ENCODE peak calls at places on chromosomes 6 and 20, in four cellular contexts. One of them, this sample, is unnamed.

GRCh38 chr6:111605100-111605748 is 454 bp downstream of the TRAF3IP2 start:
- DNase-seq in ovary: peak; percentile 77
- DNase-seq in lower lobe of right lung: peak; percentile 78
- DNase-seq in CD4-positive, alpha-beta T cell: peak; percentile 8
- DNase-seq in this sample: no peak

GRCh38 chr6:88512951-88513350 is 346.8 kb upstream of the CNR1 start:
- DNase-seq in ovary: no peak
- DNase-seq in lower lobe of right lung: no peak
- DNase-seq in CD4-positive, alpha-beta T cell: no peak
- DNase-seq in this sample: no peak

GRCh38 chr20:59062057-59062456 is 19.5 kb upstream of the PRELID3B start:
- DNase-seq in ovary: no peak
- DNase-seq in lower lobe of right lung: no peak
- DNase-seq in CD4-positive, alpha-beta T cell: no peak
- DNase-seq in this sample: no peak

GRCh38 chr20:9241232-9241692 is 172.4 kb downstream of the PLCB4 start:
- DNase-seq in ovary: no peak
- DNase-seq in lower lobe of right lung: no peak
- DNase-seq in CD4-positive, alpha-beta T cell: no peak
- DNase-seq in this sample: peak; percentile 97

GRCh38 chr6:11271637-11272036 is 39.2 kb upstream of the NEDD9 start:
- DNase-seq in ovary: no peak
- DNase-seq in lower lobe of right lung: no peak
- DNase-seq in CD4-positive, alpha-beta T cell: no peak
- DNase-seq in this sample: no peak

GRCh38 chr6:20432692-20433091 is 31.0 kb downstream of the E2F3 start:
- DNase-seq in ovary: no peak
- DNase-seq in lower lobe of right lung: no peak
- DNase-seq in CD4-positive, alpha-beta T cell: no peak
- DNase-seq in this sample: no peak

GRCh38 chr6:170036916-170037315 is 254.0 kb downstream of the DLL1 start:
- DNase-seq in ovary: no peak
- DNase-seq in lower lobe of right lung: no peak
- DNase-seq in CD4-positive, alpha-beta T cell: no peak
- DNase-seq in this sample: no peak

GRCh38 chr20:34112600-34113061 is 588 bp upstream of the EIF2S2 start:
- DNase-seq in ovary: peak; percentile 31
- DNase-seq in lower lobe of right lung: no peak
- DNase-seq in CD4-positive, alpha-beta T cell: peak; percentile 6
- DNase-seq in this sample: peak; percentile 9

GRCh38 chr6:117288083-117288715 is 22.8 kb downstream of the VGLL2 start:
- DNase-seq in ovary: no peak
- DNase-seq in lower lobe of right lung: no peak
- DNase-seq in CD4-positive, alpha-beta T cell: no peak
- DNase-seq in this sample: peak; percentile 20

GRCh38 chr6:148500402-148500801 is 157.8 kb downstream of the SASH1 start:
- DNase-seq in ovary: no peak
- DNase-seq in lower lobe of right lung: no peak
- DNase-seq in CD4-positive, alpha-beta T cell: no peak
- DNase-seq in this sample: no peak

GRCh38 chr6:82072771-82073170 is 174.8 kb downstream of the IBTK start:
- DNase-seq in ovary: no peak
- DNase-seq in lower lobe of right lung: no peak
- DNase-seq in CD4-positive, alpha-beta T cell: no peak
- DNase-seq in this sample: peak; percentile 36

GRCh38 chr6:88565409-88565811 is 398.0 kb downstream of the RNGTT start:
- DNase-seq in ovary: no peak
- DNase-seq in lower lobe of right lung: no peak
- DNase-seq in CD4-positive, alpha-beta T cell: no peak
- DNase-seq in this sample: no peak

GRCh38 chr6:159023893-159024292 is 20.9 kb downstream of the TAGAP start:
- DNase-seq in ovary: no peak
- DNase-seq in lower lobe of right lung: no peak
- DNase-seq in CD4-positive, alpha-beta T cell: no peak
- DNase-seq in this sample: no peak

GRCh38 chr20:49666906-49667305 is 46.8 kb downstream of the B4GALT5 start:
- DNase-seq in ovary: no peak
- DNase-seq in lower lobe of right lung: no peak
- DNase-seq in CD4-positive, alpha-beta T cell: no peak
- DNase-seq in this sample: no peak

GRCh38 chr6:161393839-161394364 is 120.0 kb upstream of the AGPAT4 start:
- DNase-seq in ovary: no peak
- DNase-seq in lower lobe of right lung: no peak
- DNase-seq in CD4-positive, alpha-beta T cell: no peak
- DNase-seq in this sample: peak; percentile 88

GRCh38 chr6:43941174-43941573 is 171.2 kb downstream of the VEGFA start:
- DNase-seq in ovary: no peak
- DNase-seq in lower lobe of right lung: no peak
- DNase-seq in CD4-positive, alpha-beta T cell: no peak
- DNase-seq in this sample: no peak

GRCh38 chr20:478949-479429 is 16.7 kb upstream of the TBC1D20 start:
- DNase-seq in ovary: no peak
- DNase-seq in lower lobe of right lung: no peak
- DNase-seq in CD4-positive, alpha-beta T cell: no peak
- DNase-seq in this sample: peak; percentile 61

GRCh38 chr6:154614101-154614500 is 103.6 kb upstream of the CNKSR3 start:
- DNase-seq in ovary: no peak
- DNase-seq in lower lobe of right lung: no peak
- DNase-seq in CD4-positive, alpha-beta T cell: no peak
- DNase-seq in this sample: no peak

GRCh38 chr6:26457407-26457795 is 354 bp upstream of the BTN2A1 start:
- DNase-seq in ovary: peak; percentile 32
- DNase-seq in lower lobe of right lung: no peak
- DNase-seq in CD4-positive, alpha-beta T cell: no peak
- DNase-seq in this sample: no peak

GRCh38 chr6:14108571-14109410 is 8.8 kb upstream of the CD83 start:
- DNase-seq in ovary: no peak
- DNase-seq in lower lobe of right lung: peak; percentile 87
- DNase-seq in CD4-positive, alpha-beta T cell: no peak
- DNase-seq in this sample: no peak

GRCh38 chr6:6696867-6697531 is 108.5 kb downstream of the LY86 start:
- DNase-seq in ovary: peak; percentile 70
- DNase-seq in lower lobe of right lung: peak; percentile 85
- DNase-seq in CD4-positive, alpha-beta T cell: no peak
- DNase-seq in this sample: no peak

GRCh38 chr20:57589728-57590484 is 29.0 kb downstream of the PCK1 start:
- DNase-seq in ovary: no peak
- DNase-seq in lower lobe of right lung: peak; percentile 16
- DNase-seq in CD4-positive, alpha-beta T cell: no peak
- DNase-seq in this sample: no peak

GRCh38 chr6:147974376-147974775 is 368.3 kb upstream of the SASH1 start:
- DNase-seq in ovary: no peak
- DNase-seq in lower lobe of right lung: no peak
- DNase-seq in CD4-positive, alpha-beta T cell: no peak
- DNase-seq in this sample: peak; percentile 18

GRCh38 chr20:56566621-56567020 is 33.6 kb downstream of the FAM209B start:
- DNase-seq in ovary: no peak
- DNase-seq in lower lobe of right lung: no peak
- DNase-seq in CD4-positive, alpha-beta T cell: no peak
- DNase-seq in this sample: no peak

GRCh38 chr6:148824291-148824690 is 77.5 kb downstream of the UST start:
- DNase-seq in ovary: no peak
- DNase-seq in lower lobe of right lung: no peak
- DNase-seq in CD4-positive, alpha-beta T cell: no peak
- DNase-seq in this sample: no peak

GRCh38 chr20:35151739-35152138 is 4.6 kb upstream of the EDEM2 start:
- DNase-seq in ovary: no peak
- DNase-seq in lower lobe of right lung: no peak
- DNase-seq in CD4-positive, alpha-beta T cell: no peak
- DNase-seq in this sample: no peak

GRCh38 chr20:63782051-63782471 is 42.5 kb downstream of the SLC2A4RG start:
- DNase-seq in ovary: no peak
- DNase-seq in lower lobe of right lung: no peak
- DNase-seq in CD4-positive, alpha-beta T cell: peak; percentile 63
- DNase-seq in this sample: no peak

GRCh38 chr6:70312165-70312564 is 9.3 kb upstream of the COL9A1 start:
- DNase-seq in ovary: no peak
- DNase-seq in lower lobe of right lung: no peak
- DNase-seq in CD4-positive, alpha-beta T cell: no peak
- DNase-seq in this sample: peak; percentile 97

GRCh38 chr6:139722540-139722939 is 348.1 kb upstream of the CITED2 start:
- DNase-seq in ovary: no peak
- DNase-seq in lower lobe of right lung: no peak
- DNase-seq in CD4-positive, alpha-beta T cell: no peak
- DNase-seq in this sample: no peak

GRCh38 chr6:4280721-4281120 is 145.3 kb upstream of the ECI2 start:
- DNase-seq in ovary: no peak
- DNase-seq in lower lobe of right lung: no peak
- DNase-seq in CD4-positive, alpha-beta T cell: no peak
- DNase-seq in this sample: peak; percentile 35

GRCh38 chr6:107488174-107488874 is 1.6 kb upstream of the SOBP start:
- DNase-seq in ovary: no peak
- DNase-seq in lower lobe of right lung: no peak
- DNase-seq in CD4-positive, alpha-beta T cell: no peak
- DNase-seq in this sample: no peak

GRCh38 chr6:144259988-144260387 is 25.1 kb upstream of the UTRN start:
- DNase-seq in ovary: no peak
- DNase-seq in lower lobe of right lung: no peak
- DNase-seq in CD4-positive, alpha-beta T cell: no peak
- DNase-seq in this sample: no peak

GRCh38 chr6:10401632-10402223 is 13.1 kb downstream of the TFAP2A start:
- DNase-seq in ovary: no peak
- DNase-seq in lower lobe of right lung: no peak
- DNase-seq in CD4-positive, alpha-beta T cell: no peak
- DNase-seq in this sample: no peak

GRCh38 chr20:36548704-36549627 is 7.6 kb downstream of the MYL9 start:
- DNase-seq in ovary: peak; percentile 29
- DNase-seq in lower lobe of right lung: no peak
- DNase-seq in CD4-positive, alpha-beta T cell: no peak
- DNase-seq in this sample: no peak

GRCh38 chr6:94045473-94045872 is 626.1 kb upstream of the EPHA7 start:
- DNase-seq in ovary: no peak
- DNase-seq in lower lobe of right lung: no peak
- DNase-seq in CD4-positive, alpha-beta T cell: no peak
- DNase-seq in this sample: no peak

DNA sequence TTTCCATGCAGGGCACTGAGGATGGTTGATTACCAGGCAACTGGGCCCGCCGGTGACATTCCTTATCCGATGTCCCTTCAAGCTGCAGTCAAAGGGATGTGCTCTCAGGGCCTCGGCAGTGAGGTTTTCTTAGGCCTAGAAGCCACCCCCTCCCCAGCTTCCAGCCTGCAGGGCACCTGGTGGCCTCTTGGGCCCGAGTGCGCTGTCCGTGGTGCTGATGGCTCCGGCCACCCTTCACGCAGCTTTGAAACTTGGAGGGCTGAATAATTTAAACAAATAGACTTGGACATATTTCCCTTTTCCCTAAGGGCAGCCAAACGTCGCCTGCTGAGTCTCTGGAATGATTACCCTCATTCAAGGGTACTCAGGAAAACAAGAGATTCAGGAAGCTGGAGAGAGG is 8.9 kb upstream of the MLN start:
- DNase-seq in ovary: peak; percentile 39
- DNase-seq in lower lobe of right lung: peak; percentile 56
- DNase-seq in CD4-positive, alpha-beta T cell: peak; percentile 18
- DNase-seq in this sample: peak; percentile 53
- TF ChIP-seq CTCF in ovary: no peak
- TF ChIP-seq CTCF in lower lobe of right lung: peak; percentile 20
- TF ChIP-seq CTCF in CD4-positive, alpha-beta T cell: no peak
- TF ChIP-seq CTCF in this sample: peak; percentile 60

GRCh38 chr6:1630212-1630770 is 20.6 kb downstream of the FOXC1 start:
- DNase-seq in ovary: no peak
- DNase-seq in lower lobe of right lung: no peak
- DNase-seq in CD4-positive, alpha-beta T cell: no peak
- DNase-seq in this sample: no peak
- TF ChIP-seq CTCF in ovary: no peak
- TF ChIP-seq CTCF in lower lobe of right lung: no peak
- TF ChIP-seq CTCF in CD4-positive, alpha-beta T cell: no peak
- TF ChIP-seq CTCF in this sample: no peak

GRCh38 chr20:14950633-14951032 is 613.2 kb upstream of the FLRT3 start:
- DNase-seq in ovary: no peak
- DNase-seq in lower lobe of right lung: no peak
- DNase-seq in CD4-positive, alpha-beta T cell: no peak
- DNase-seq in this sample: no peak

GRCh38 chr20:14951105-14951504 is 613.7 kb upstream of the FLRT3 start:
- DNase-seq in ovary: no peak
- DNase-seq in lower lobe of right lung: no peak
- DNase-seq in CD4-positive, alpha-beta T cell: no peak
- DNase-seq in this sample: no peak

GRCh38 chr20:14947536-14947935 is 610.1 kb upstream of the FLRT3 start:
- DNase-seq in ovary: no peak
- DNase-seq in lower lobe of right lung: no peak
- DNase-seq in CD4-positive, alpha-beta T cell: no peak
- DNase-seq in this sample: no peak

GRCh38 chr20:14951707-14952106 is 614.3 kb upstream of the FLRT3 start:
- DNase-seq in ovary: no peak
- DNase-seq in lower lobe of right lung: no peak
- DNase-seq in CD4-positive, alpha-beta T cell: no peak
- DNase-seq in this sample: no peak

DNA sequence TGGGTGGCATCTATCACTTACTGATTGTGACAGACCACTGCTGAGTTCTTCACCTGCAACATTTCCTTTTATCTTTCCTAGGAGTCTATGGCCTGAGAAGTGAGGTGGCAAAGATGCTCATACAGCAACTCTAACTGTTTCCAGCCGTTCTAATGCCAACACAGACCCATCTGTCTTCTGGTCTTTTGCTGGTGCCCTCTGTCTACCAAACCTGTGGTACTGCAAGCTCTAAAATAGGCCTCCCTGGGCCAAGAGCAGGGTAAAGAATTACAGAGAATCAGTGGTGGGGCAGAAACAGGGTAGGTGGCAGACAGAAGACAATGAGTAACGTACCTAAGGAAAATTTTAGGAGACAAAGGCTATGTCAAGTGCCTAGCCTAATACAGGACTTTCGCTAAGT is 611.0 kb upstream of the FLRT3 start:
- DNase-seq in ovary: no peak
- DNase-seq in lower lobe of right lung: no peak
- DNase-seq in CD4-positive, alpha-beta T cell: no peak
- DNase-seq in this sample: no peak
- TF ChIP-seq CTCF in ovary: no peak
- TF ChIP-seq CTCF in lower lobe of right lung: no peak
- TF ChIP-seq CTCF in CD4-positive, alpha-beta T cell: no peak
- TF ChIP-seq CTCF in this sample: peak; percentile 3

DNA sequence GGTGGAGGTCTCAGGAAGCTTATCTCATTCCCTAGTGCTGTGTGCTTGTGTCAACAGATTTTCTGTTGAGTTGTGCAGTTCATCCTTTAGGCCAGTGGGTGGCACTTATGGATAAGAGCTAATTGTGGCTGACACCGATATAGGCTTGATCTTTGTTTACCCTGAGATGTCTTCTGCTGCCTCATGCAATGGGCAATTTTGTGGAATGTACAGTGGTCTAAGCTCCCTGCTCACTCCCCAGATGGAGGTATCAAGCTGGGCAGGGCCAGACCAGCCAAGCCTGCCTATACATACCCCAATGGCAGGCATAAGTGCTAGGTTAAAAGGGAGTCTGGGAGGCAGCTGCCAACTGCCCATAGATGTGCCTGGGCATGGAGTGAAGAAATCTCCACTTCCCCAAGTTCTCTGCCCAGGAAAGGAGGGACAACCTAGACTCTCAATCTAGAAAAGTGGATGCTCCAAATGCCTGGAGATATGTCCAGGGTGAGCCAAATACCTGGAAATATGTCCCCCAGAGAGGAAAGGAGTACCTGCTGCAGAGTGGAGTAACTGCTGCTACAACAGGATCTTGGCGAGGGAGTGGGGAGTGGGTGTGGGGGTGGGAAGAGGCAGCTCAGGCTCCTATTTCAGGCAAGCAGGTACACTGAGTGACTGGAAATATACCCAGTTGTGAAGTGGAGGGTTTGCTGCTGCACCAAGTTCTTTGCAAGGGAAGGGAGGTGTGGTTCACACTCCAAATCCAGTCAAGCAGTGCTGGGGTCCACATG is 53.2 kb upstream of the ARG1 start:
- DNase-seq in ovary: no peak
- DNase-seq in lower lobe of right lung: no peak
- DNase-seq in CD4-positive, alpha-beta T cell: peak; percentile 15
- DNase-seq in this sample: peak; percentile 15
- TF ChIP-seq CTCF in ovary: no peak
- TF ChIP-seq CTCF in lower lobe of right lung: peak; percentile 49
- TF ChIP-seq CTCF in CD4-positive, alpha-beta T cell: peak; percentile 75
- TF ChIP-seq CTCF in this sample: peak; percentile 69

This sample was measured in astrocyte of the cerebellum.